ENCODE peak calls at places on chromosomes 2 and 18, in four cellular contexts. One of them, this sample, is unnamed.

GRCh38 chr2:4020649-4021048 is 317.3 kb downstream of the DCDC2C start:
- DNase-seq in CD8-positive, alpha-beta memory T cell: no peak
- DNase-seq in mucosa of descending colon: no peak
- DNase-seq in mesendoderm: no peak
- DNase-seq in this sample: no peak

GRCh38 chr2:8590940-8591339 is 90.9 kb upstream of the ID2 start:
- DNase-seq in CD8-positive, alpha-beta memory T cell: no peak
- DNase-seq in mesendoderm: no peak
- DNase-seq in mucosa of descending colon: no peak
- DNase-seq in this sample: no peak

GRCh38 chr18:33051397-33051796 is 278.6 kb upstream of the KLHL14 start:
- DNase-seq in mucosa of descending colon: no peak
- DNase-seq in mesendoderm: no peak
- DNase-seq in CD8-positive, alpha-beta memory T cell: no peak
- DNase-seq in this sample: no peak

GRCh38 chr2:15141211-15141610 is 419.9 kb downstream of the NBAS start:
- DNase-seq in mesendoderm: no peak
- DNase-seq in mucosa of descending colon: no peak
- DNase-seq in CD8-positive, alpha-beta memory T cell: no peak
- DNase-seq in this sample: no peak

GRCh38 chr2:120205901-120206581 is 17.2 kb downstream of the TMEM185B start:
- DNase-seq in mesendoderm: peak; percentile 52
- DNase-seq in mucosa of descending colon: peak; percentile 64
- DNase-seq in CD8-positive, alpha-beta memory T cell: no peak
- DNase-seq in this sample: no peak

GRCh38 chr2:140786585-140786984 is 1344.2 kb downstream of the LRP1B start:
- DNase-seq in CD8-positive, alpha-beta memory T cell: no peak
- DNase-seq in mucosa of descending colon: no peak
- DNase-seq in mesendoderm: no peak
- DNase-seq in this sample: no peak

GRCh38 chr2:64753384-64753783 is 99.7 kb upstream of the SERTAD2 start:
- DNase-seq in mucosa of descending colon: no peak
- DNase-seq in mesendoderm: no peak
- DNase-seq in CD8-positive, alpha-beta memory T cell: no peak
- DNase-seq in this sample: no peak

GRCh38 chr2:26230806-26231205 is 13.6 kb downstream of the HADHA start:
- DNase-seq in mesendoderm: no peak
- DNase-seq in CD8-positive, alpha-beta memory T cell: no peak
- DNase-seq in mucosa of descending colon: no peak
- DNase-seq in this sample: no peak

GRCh38 chr2:134791606-134792005 is 46.8 kb upstream of the ACMSD start:
- DNase-seq in CD8-positive, alpha-beta memory T cell: no peak
- DNase-seq in mesendoderm: no peak
- DNase-seq in mucosa of descending colon: no peak
- DNase-seq in this sample: no peak

GRCh38 chr2:235078914-235079472 is 127.2 kb downstream of the SH3BP4 start:
- DNase-seq in CD8-positive, alpha-beta memory T cell: no peak
- DNase-seq in mucosa of descending colon: no peak
- DNase-seq in mesendoderm: no peak
- DNase-seq in this sample: no peak

GRCh38 chr18:9328776-9329175 is 5.8 kb upstream of the TWSG1 start:
- DNase-seq in mesendoderm: no peak
- DNase-seq in mucosa of descending colon: no peak
- DNase-seq in CD8-positive, alpha-beta memory T cell: no peak
- DNase-seq in this sample: no peak

GRCh38 chr2:108591163-108591562 is 56.9 kb downstream of the LIMS1 start:
- DNase-seq in mucosa of descending colon: no peak
- DNase-seq in CD8-positive, alpha-beta memory T cell: no peak
- DNase-seq in mesendoderm: no peak
- DNase-seq in this sample: no peak
- H3K4me1 ChIP-seq in mucosa of descending colon: peaks cover 7% of the 10 kb centered on the region
- H3K4me1 ChIP-seq in CD8-positive, alpha-beta memory T cell: peaks cover 12% of the 10 kb centered on the region
- H3K4me1 ChIP-seq in mesendoderm: peaks cover 19% of the 10 kb centered on the region
- H3K4me1 ChIP-seq in this sample: peaks cover 3% of the 10 kb centered on the region

GRCh38 chr2:106275971-106276370 is 81.9 kb upstream of the UXS1 start:
- DNase-seq in mesendoderm: no peak
- DNase-seq in mucosa of descending colon: no peak
- DNase-seq in CD8-positive, alpha-beta memory T cell: no peak
- DNase-seq in this sample: no peak

GRCh38 chr2:106280224-106280623 is 86.1 kb upstream of the UXS1 start:
- DNase-seq in CD8-positive, alpha-beta memory T cell: no peak
- DNase-seq in mesendoderm: no peak
- DNase-seq in mucosa of descending colon: no peak
- DNase-seq in this sample: no peak

GRCh38 chr2:106278477-106278876 is 84.4 kb upstream of the UXS1 start:
- DNase-seq in mesendoderm: no peak
- DNase-seq in mucosa of descending colon: no peak
- DNase-seq in CD8-positive, alpha-beta memory T cell: no peak
- DNase-seq in this sample: no peak

GRCh38 chr2:106280653-106281202 is 86.6 kb upstream of the UXS1 start:
- DNase-seq in mesendoderm: no peak
- DNase-seq in CD8-positive, alpha-beta memory T cell: no peak
- DNase-seq in mucosa of descending colon: no peak
- DNase-seq in this sample: no peak

DNA sequence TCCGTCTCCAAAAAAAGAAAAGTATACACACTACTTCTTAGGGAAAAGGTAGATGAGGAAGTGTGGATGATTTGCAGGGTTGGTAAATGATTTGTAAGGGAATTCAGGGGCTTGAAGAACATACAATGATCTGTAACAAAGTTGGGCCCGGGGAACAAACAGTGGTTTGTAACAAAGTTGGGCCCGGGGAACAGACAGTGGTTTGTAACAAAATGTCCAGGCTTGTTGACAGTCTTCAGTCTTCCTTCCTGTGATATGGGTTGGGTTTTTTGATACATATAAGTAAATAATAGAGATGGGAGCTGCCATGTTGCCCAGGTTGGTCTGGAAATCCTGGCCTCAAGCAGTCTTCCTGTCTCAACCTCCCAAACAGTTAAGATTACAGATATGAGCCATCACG is 83.3 kb upstream of the UXS1 start:
- DNase-seq in CD8-positive, alpha-beta memory T cell: no peak
- DNase-seq in mesendoderm: no peak
- DNase-seq in mucosa of descending colon: no peak
- DNase-seq in this sample: no peak
- H3K4me1 ChIP-seq in CD8-positive, alpha-beta memory T cell: no peaks in the 10 kb centered on the region
- H3K4me1 ChIP-seq in mesendoderm: no peaks in the 10 kb centered on the region
- H3K4me1 ChIP-seq in mucosa of descending colon: no peaks in the 10 kb centered on the region
- H3K4me1 ChIP-seq in this sample: no peaks in the 10 kb centered on the region

GRCh38 chr2:45883601-45884000 is 232.1 kb downstream of the PRKCE start:
- DNase-seq in CD8-positive, alpha-beta memory T cell: no peak
- DNase-seq in mucosa of descending colon: no peak
- DNase-seq in mesendoderm: no peak
- DNase-seq in this sample: no peak

GRCh38 chr2:45881970-45882581 is 230.6 kb downstream of the PRKCE start:
- DNase-seq in CD8-positive, alpha-beta memory T cell: no peak
- DNase-seq in mesendoderm: no peak
- DNase-seq in mucosa of descending colon: no peak
- DNase-seq in this sample: no peak

GRCh38 chr2:45882707-45883106 is 231.2 kb downstream of the PRKCE start:
- DNase-seq in mesendoderm: no peak
- DNase-seq in CD8-positive, alpha-beta memory T cell: no peak
- DNase-seq in mucosa of descending colon: no peak
- DNase-seq in this sample: no peak

GRCh38 chr2:45885111-45885685 is 233.7 kb downstream of the PRKCE start:
- DNase-seq in mesendoderm: no peak
- DNase-seq in CD8-positive, alpha-beta memory T cell: no peak
- DNase-seq in mucosa of descending colon: no peak
- DNase-seq in this sample: no peak

DNA sequence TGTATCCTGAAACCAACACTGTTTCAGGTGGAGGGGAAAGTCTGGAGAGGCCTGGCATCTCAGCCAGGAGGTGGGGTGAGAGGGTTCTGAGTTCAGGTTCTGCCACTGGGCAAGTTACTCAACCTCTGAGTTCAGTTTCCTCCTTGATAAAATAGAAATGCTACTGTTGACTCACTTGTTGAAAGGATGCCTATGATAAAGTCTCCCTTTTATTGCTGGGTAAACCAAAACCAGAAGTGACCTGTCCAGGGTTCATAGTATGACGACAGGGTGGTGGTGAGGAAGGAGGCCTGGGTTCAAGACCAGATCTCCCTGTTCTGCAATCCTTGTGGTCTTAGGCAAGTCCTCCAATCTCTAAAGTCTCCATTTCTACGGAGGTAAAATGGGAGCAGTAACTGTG is 232.7 kb downstream of the PRKCE start:
- DNase-seq in CD8-positive, alpha-beta memory T cell: no peak
- DNase-seq in mesendoderm: no peak
- DNase-seq in mucosa of descending colon: no peak
- DNase-seq in this sample: no peak
- H3K4me1 ChIP-seq in CD8-positive, alpha-beta memory T cell: peaks cover 9% of the 10 kb centered on the region
- H3K4me1 ChIP-seq in mesendoderm: no peaks in the 10 kb centered on the region
- H3K4me1 ChIP-seq in mucosa of descending colon: peaks cover 5% of the 10 kb centered on the region
- H3K4me1 ChIP-seq in this sample: peaks cover 5% of the 10 kb centered on the region

GRCh38 chr2:236568922-236569592 is 568 bp upstream of the ACKR3 start:
- DNase-seq in CD8-positive, alpha-beta memory T cell: no peak
- DNase-seq in mesendoderm: peak; percentile 89
- DNase-seq in mucosa of descending colon: no peak
- DNase-seq in this sample: no peak
- H3K4me1 ChIP-seq in CD8-positive, alpha-beta memory T cell: peaks cover 19% of the 10 kb centered on the region
- H3K4me1 ChIP-seq in mesendoderm: peaks cover 24% of the 10 kb centered on the region
- H3K4me1 ChIP-seq in mucosa of descending colon: peaks cover 10% of the 10 kb centered on the region
- H3K4me1 ChIP-seq in this sample: no peaks in the 10 kb centered on the region

GRCh38 chr2:62706721-62707516 is 1.4 kb downstream of the EHBP1 start:
- DNase-seq in mucosa of descending colon: no peak
- DNase-seq in CD8-positive, alpha-beta memory T cell: no peak
- DNase-seq in mesendoderm: no peak
- DNase-seq in this sample: no peak

GRCh38 chr2:62704654-62705006 is 883 bp upstream of the EHBP1 start:
- DNase-seq in CD8-positive, alpha-beta memory T cell: no peak
- DNase-seq in mesendoderm: no peak
- DNase-seq in mucosa of descending colon: no peak
- DNase-seq in this sample: no peak

GRCh38 chr2:62705007-62705829 is at the start of gene EHBP1:
- DNase-seq in CD8-positive, alpha-beta memory T cell: peak; percentile 97
- DNase-seq in mesendoderm: peak; percentile 100
- DNase-seq in mucosa of descending colon: peak; percentile 100
- DNase-seq in this sample: peak; percentile 100

GRCh38 chr2:62708751-62709150 is 3.2 kb downstream of the EHBP1 start:
- DNase-seq in CD8-positive, alpha-beta memory T cell: no peak
- DNase-seq in mucosa of descending colon: no peak
- DNase-seq in mesendoderm: no peak
- DNase-seq in this sample: no peak

DNA sequence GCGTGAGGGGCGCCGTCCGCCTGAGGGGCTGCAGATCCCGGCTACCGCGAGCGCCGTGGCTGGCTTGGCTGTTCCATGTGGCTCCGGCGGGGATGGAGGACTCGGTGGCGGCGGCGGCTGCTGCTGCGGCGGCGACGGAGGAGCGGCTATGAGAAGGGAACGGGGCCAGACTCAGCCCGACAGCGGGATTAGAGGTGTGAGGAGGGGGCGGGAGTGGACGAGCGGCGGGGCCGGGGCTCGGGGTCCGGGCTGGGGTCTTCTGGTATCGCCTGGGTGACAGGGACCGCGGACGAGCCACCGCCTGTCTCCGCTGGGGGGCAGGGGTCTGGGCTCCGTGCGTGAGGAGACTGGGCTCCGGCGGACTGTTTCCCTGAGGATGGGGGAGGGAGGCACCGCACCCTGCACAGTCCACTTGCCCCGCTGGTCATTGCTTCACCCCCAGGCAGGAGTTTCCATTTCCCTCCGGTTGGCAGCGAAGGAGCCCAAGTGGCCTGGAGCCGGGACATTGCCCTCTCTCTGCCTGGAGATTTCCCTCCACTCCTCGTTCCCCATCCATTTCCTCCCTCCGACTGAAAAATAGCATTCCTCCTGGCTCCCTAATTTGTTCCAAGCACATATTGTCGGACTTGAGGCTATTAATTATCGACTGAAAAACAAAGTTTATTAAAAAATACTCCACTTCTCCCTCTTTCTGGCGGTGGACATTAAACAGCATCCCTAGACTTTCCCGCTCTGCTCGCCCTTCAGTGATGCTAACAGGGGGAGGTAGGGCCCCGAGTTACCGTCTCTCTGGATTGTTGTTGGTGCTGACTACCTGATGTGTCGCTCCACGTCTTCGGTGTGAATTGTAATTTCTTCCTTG is 577 bp downstream of the EHBP1 start:
- DNase-seq in CD8-positive, alpha-beta memory T cell: no peak
- DNase-seq in mesendoderm: peak; percentile 78
- DNase-seq in mucosa of descending colon: peak; percentile 77
- DNase-seq in this sample: peak; percentile 46
- H3K4me1 ChIP-seq in CD8-positive, alpha-beta memory T cell: peaks cover 22% of the 10 kb centered on the region
- H3K4me1 ChIP-seq in mesendoderm: peaks cover 9% of the 10 kb centered on the region
- H3K4me1 ChIP-seq in mucosa of descending colon: peaks cover 15% of the 10 kb centered on the region
- H3K4me1 ChIP-seq in this sample: no peaks in the 10 kb centered on the region

DNA sequence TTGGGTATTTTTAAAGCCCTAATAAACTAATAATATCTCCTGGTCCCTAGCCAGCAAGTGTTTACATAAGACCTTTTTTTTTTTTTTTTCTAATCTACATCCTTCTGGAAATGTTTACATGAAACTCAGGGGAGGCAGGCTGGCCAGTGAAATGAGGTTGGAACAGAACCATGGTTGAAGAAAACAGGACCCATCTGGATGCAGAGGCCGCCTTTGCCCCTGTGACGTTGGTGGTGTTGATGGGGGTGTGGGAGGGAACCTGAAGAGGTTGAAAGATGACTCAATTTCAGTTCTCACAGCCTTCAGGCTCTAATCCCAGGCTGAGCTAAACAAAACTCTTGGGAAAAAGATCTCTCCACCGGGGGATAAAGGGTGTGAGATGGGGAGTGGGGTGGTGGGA is 118.5 kb downstream of the NRP2 start:
- DNase-seq in CD8-positive, alpha-beta memory T cell: no peak
- DNase-seq in mucosa of descending colon: peak; percentile 47
- DNase-seq in mesendoderm: no peak
- DNase-seq in this sample: peak; percentile 17
- H3K4me1 ChIP-seq in CD8-positive, alpha-beta memory T cell: no peaks in the 10 kb centered on the region
- H3K4me1 ChIP-seq in mucosa of descending colon: no peaks in the 10 kb centered on the region
- H3K4me1 ChIP-seq in mesendoderm: no peaks in the 10 kb centered on the region
- H3K4me1 ChIP-seq in this sample: peaks cover 7% of the 10 kb centered on the region

GRCh38 chr2:189561371-189561948 is 19.1 kb downstream of the SLC40A1 start:
- DNase-seq in mucosa of descending colon: no peak
- DNase-seq in CD8-positive, alpha-beta memory T cell: no peak
- DNase-seq in mesendoderm: no peak
- DNase-seq in this sample: no peak
- H3K4me1 ChIP-seq in mucosa of descending colon: peaks cover 8% of the 10 kb centered on the region
- H3K4me1 ChIP-seq in CD8-positive, alpha-beta memory T cell: peaks cover 4% of the 10 kb centered on the region
- H3K4me1 ChIP-seq in mesendoderm: no peaks in the 10 kb centered on the region
- H3K4me1 ChIP-seq in this sample: no peaks in the 10 kb centered on the region